ENCODE peak calls at places on chromosomes 12 and 14, in five cellular contexts. B is stimulated activated naive B cell treated with anti-CD40 and anti-IgM and Interleukin-4, amounts not matched to agents 10 μg/mL and 1 μg/mL and 100 μg/mL, for 72 hours; F is activated naive CD8-positive, alpha-beta T cell treated with anti-CD3 and anti-CD28 coated beads, Interleukin-2, amount 10 ng/mL, durations not matched to agents 7 days and 5 days; O is activated gamma-delta T cell; Y is uterus. T is an unnamed sample.

GRCh38 chr14:32567543-32568384 is 238.7 kb downstream of the AKAP6 start:
- DNase-seq in B (no peak), F (no peak), O (no peak), Y (no peak), T (no peak)

GRCh38 chr12:123097521-123098084 is 53.3 kb downstream of the PITPNM2 start:
- DNase-seq in F (no peak), B (no peak), O (no peak), Y (no peak), T (no peak)

GRCh38 chr12:124837958-124838803 is 25.5 kb downstream of the SCARB1 start:
- DNase-seq in B (no peak), O (no peak), F (no peak), Y (peak), T (no peak)

GRCh38 chr14:73236157-73236556 is 1.1 kb upstream of the PAPLN start:
- DNase-seq in B (no peak), O (no peak), Y (no peak), F (no peak), T (no peak)

GRCh38 chr14:99513946-99514551 is 32.8 kb downstream of the CCNK start:
- DNase-seq in F (no peak), O (no peak), Y (no peak), B (no peak), T (no peak)

GRCh38 chr14:81519200-81519998 is 14.3 kb downstream of the SEL1L start:
- DNase-seq in Y (no peak), F (no peak), B (no peak), O (no peak), T (no peak)

GRCh38 chr14:34204774-34205173 is 253.9 kb upstream of the EGLN3 start:
- DNase-seq in F (no peak), O (no peak), Y (no peak), B (no peak), T (no peak)

GRCh38 chr12:4355843-4356327 is 23.6 kb downstream of the FGF23 start:
- DNase-seq in O (no peak), Y (no peak), F (peak), B (peak), T (no peak)

GRCh38 chr12:95303476-95303875 is 85.9 kb downstream of the VEZT start:
- DNase-seq in B (no peak), O (no peak), Y (no peak), F (no peak), T (no peak)

GRCh38 chr14:72555609-72556000 is 338.3 kb downstream of the DPF3 start:
- DNase-seq in Y (no peak), B (no peak), F (no peak), O (no peak), T (no peak)

GRCh38 chr12:83827860-83828259 is 1084.7 kb downstream of the SLC6A15 start:
- DNase-seq in O (no peak), Y (no peak), F (no peak), B (no peak), T (no peak)

GRCh38 chr12:118377891-118378470 is 1.6 kb downstream of the SUDS3 start:
- DNase-seq in F (peak), Y (peak), O (no peak), B (peak), T (no peak)

GRCh38 chr12:68263366-68263765 is 10.0 kb upstream of the IL22 start:
- DNase-seq in B (no peak), O (no peak), F (no peak), Y (no peak), T (no peak)